ENCODE peak calls at places on chromosomes 16 and 17, in seven cellular contexts. C is stimulated activated CD4-positive, alpha-beta T cell treated with anti-CD3 and anti-CD28 coated beads, Interleukin-15, amount 100 ng/mL, for 1 hour; Z is COLO829; E is fibroblast of lung; M is GM04504; D is kidney glomerular epithelial cell; W is nephron progenitor cell. V is an unnamed sample.

GRCh38 chr16:73064227-73064995 is 16.5 kb upstream of the ZFHX3 start:
- DNase-seq in W (no peak), Z (no peak), M (no peak), D (no peak), C (no peak), E (peak), V (no peak)

GRCh38 chr16:49890876-49891275 is 35.0 kb upstream of the ZNF423 start:
- DNase-seq in D (no peak), Z (no peak), W (peak), E (no peak), M (no peak), C (no peak), V (no peak)

GRCh38 chr16:15427648-15428239 is 6.6 kb upstream of the BMERB1 start:
- DNase-seq in D (peak), W (no peak), Z (peak), C (peak), M (peak), E (peak), V (no peak)

GRCh38 chr16:51982715-51983680 is 563.9 kb downstream of the TOX3 start:
- DNase-seq in W (peak), M (peak), Z (peak), C (no peak), E (peak), D (peak), V (peak)

GRCh38 chr17:34757106-34757505 is 177.7 kb downstream of the TMEM132E start:
- DNase-seq in Z (no peak), C (no peak), M (no peak), E (no peak), W (no peak), D (no peak), V (no peak)

GRCh38 chr17:14417336-14417735 is 116.5 kb downstream of the HS3ST3B1 start:
- DNase-seq in Z (no peak), W (no peak), M (no peak), D (no peak), C (no peak), E (no peak), V (no peak)

GRCh38 chr17:45353047-45353446 is 36.2 kb upstream of the MAP3K14 start:
- DNase-seq in M (no peak), W (no peak), C (no peak), Z (no peak), D (no peak), E (no peak), V (no peak)

GRCh38 chr17:51435641-51436091 is 175.3 kb downstream of the UTP18 start:
- DNase-seq in D (no peak), W (peak), E (no peak), C (peak), Z (peak), M (no peak), V (no peak)

GRCh38 chr16:88376053-88376834 is 6.5 kb upstream of the ZNF469 start:
- DNase-seq in D (no peak), E (no peak), W (peak), Z (peak), M (no peak), C (no peak), V (no peak)

GRCh38 chr16:12319464-12320030 is 343.0 kb downstream of the SNX29 start:
- DNase-seq in C (no peak), Z (no peak), E (no peak), D (peak), W (no peak), M (no peak), V (no peak)

GRCh38 chr17:8012996-8013640 is 10.7 kb downstream of the GUCY2D start:
- DNase-seq in W (no peak), D (no peak), C (no peak), M (no peak), Z (no peak), E (no peak), V (no peak)